ENCODE peak calls at places on chromosomes 4 and X, in six cellular contexts. D is neuronal stem cell, M is heart right ventricle, V is uterus, K is Peyer's patch, E is pancreas. J is an unnamed sample.

GRCh38 chr4:82241534-82241933 is 132.3 kb downstream of the HNRNPD start:
- DNase-seq in D (no peak), E (no peak), K (no peak), V (no peak), M (no peak), J (no peak)

GRCh38 chrX:9611436-9612145 is 146.7 kb downstream of the TBL1X start:
- DNase-seq in K (no peak), V (no peak), M (no peak), D (peak; percentile 44), E (no peak), J (no peak)

GRCh38 chr4:8260656-8261111 is 8.9 kb upstream of the HTRA3 start:
- DNase-seq in K (no peak), M (no peak), D (no peak), E (no peak), V (peak; percentile 67), J (no peak)

GRCh38 chrX:9315086-9315485 is 149.8 kb upstream of the TBL1X start:
- DNase-seq in E (no peak), D (no peak), V (no peak), K (no peak), M (no peak), J (no peak)

GRCh38 chr4:177391953-177392352 is 50.3 kb downstream of the AGA start:
- DNase-seq in D (no peak), K (no peak), E (no peak), M (no peak), V (no peak), J (no peak)

GRCh38 chr4:54281060-54281781 is 52.1 kb downstream of the PDGFRA start:
- DNase-seq in V (peak; percentile 76), K (no peak), E (peak; percentile 79), D (no peak), M (peak; percentile 75), J (peak; percentile 63)

GRCh38 chr4:162921178-162921785 is 245.4 kb downstream of the NAF1 start:
- DNase-seq in V (no peak), K (no peak), D (no peak), E (no peak), M (no peak), J (no peak)

GRCh38 chrX:97482901-97483300 is 599.2 kb downstream of the RPA4 start:
- DNase-seq in E (no peak), D (no peak), M (no peak), K (no peak), V (no peak), J (no peak)

GRCh38 chrX:118644378-118644777 is 83.0 kb upstream of the IL13RA1 start:
- DNase-seq in V (no peak), E (no peak), D (no peak), M (no peak), K (no peak), J (no peak)

GRCh38 chrX:47097018-47097417 is 18.8 kb downstream of the RGN start:
- DNase-seq in K (no peak), V (no peak), E (no peak), D (no peak), M (no peak), J (no peak)

GRCh38 chr4:107561481-107561880 is 158.6 kb downstream of the PAPSS1 start:
- DNase-seq in K (no peak), D (no peak), E (no peak), V (no peak), M (no peak), J (no peak)

GRCh38 chr4:128818442-128818841 is 8.9 kb downstream of the JADE1 start:
- DNase-seq in E (no peak), M (no peak), V (no peak), D (no peak), K (no peak), J (no peak)

GRCh38 chr4:17562157-17562556 is 14.8 kb upstream of the LAP3 start:
- DNase-seq in M (no peak), D (no peak), K (no peak), V (no peak), E (no peak), J (no peak)

GRCh38 chrX:48709522-48710117 is 13.1 kb downstream of the SUV39H1 start:
- DNase-seq in E (no peak), V (no peak), M (no peak), K (no peak), D (no peak), J (no peak)

GRCh38 chr4:76622717-76623116 is 187.7 kb downstream of the SHROOM3 start:
- DNase-seq in M (no peak), K (no peak), V (no peak), D (no peak), E (no peak), J (no peak)
- H3K4me3 ChIP-seq in M (no peak overlapping the region), K (no peak overlapping the region), V (no peak overlapping the region), D (no peak overlapping the region), E (no peak overlapping the region), J (no peak overlapping the region)

DNA sequence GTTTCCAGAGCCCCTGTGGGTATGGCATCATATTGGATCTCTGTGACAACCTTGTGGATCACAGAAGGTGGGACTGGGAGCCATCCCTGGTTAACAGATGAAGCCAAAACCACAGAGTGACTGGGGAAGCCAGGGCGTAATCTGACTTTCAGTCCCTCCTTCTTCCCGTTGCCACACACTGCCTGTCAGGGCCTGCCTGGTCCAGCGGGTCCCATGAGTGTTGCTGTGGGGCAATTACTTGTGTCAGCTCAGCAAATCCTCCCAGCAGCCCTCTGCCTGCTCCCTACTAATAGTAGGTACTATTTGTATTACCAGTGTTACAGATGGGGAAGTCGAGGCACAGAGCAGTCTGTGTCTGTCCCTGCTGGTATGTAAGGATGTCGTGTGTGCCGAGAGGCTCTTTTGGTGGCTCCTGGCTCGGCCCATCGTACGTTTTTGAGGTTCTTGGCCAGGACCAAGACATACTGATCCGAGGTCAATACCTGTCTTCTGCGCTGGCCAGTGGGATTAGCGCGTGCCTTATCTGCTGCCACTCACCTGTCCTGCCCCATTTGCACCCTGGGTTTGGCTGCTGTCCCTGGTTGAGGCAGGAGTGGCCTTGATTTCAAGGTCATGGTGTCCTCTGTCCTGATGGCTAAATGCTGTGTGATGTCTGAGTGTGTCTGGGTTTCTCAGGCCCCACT is 5.7 kb downstream of the NSG1 start:
- DNase-seq in D (no peak), V (no peak), K (no peak), E (no peak), M (no peak), J (no peak)
- H3K27me3 ChIP-seq in D (peaks cover 4% of the 10 kb centered on the region), V (no peaks in the 10 kb centered on the region), K (peaks cover 4% of the 10 kb centered on the region), E (no peaks in the 10 kb centered on the region), M (no peaks in the 10 kb centered on the region), J (peaks cover 31% of the 10 kb centered on the region)

GRCh38 chr4:167883271-167883670 is 209.1 kb upstream of the ANXA10 start:
- DNase-seq in M (no peak), E (no peak), V (no peak), D (no peak), K (no peak), J (no peak)
- H3K27ac ChIP-seq in M (no peak overlapping the region), E (no peak overlapping the region), V (no peak overlapping the region), D (no peak overlapping the region), K (no peak overlapping the region), J (no peak overlapping the region)

GRCh38 chr4:5019274-5019673 is at the start of gene CYTL1:
- DNase-seq in M (no peak), E (no peak), K (no peak), V (no peak), D (no peak), J (no peak)
- H3K4me3 ChIP-seq in M (peak within 1 kb of the TSS; percentile 31), E (no peak within 1 kb of the TSS), K (peak within 1 kb of the TSS; percentile 13), V (no peak within 1 kb of the TSS), D (peak within 1 kb of the TSS; percentile 68), J (peak within 1 kb of the TSS; percentile 31)

DNA sequence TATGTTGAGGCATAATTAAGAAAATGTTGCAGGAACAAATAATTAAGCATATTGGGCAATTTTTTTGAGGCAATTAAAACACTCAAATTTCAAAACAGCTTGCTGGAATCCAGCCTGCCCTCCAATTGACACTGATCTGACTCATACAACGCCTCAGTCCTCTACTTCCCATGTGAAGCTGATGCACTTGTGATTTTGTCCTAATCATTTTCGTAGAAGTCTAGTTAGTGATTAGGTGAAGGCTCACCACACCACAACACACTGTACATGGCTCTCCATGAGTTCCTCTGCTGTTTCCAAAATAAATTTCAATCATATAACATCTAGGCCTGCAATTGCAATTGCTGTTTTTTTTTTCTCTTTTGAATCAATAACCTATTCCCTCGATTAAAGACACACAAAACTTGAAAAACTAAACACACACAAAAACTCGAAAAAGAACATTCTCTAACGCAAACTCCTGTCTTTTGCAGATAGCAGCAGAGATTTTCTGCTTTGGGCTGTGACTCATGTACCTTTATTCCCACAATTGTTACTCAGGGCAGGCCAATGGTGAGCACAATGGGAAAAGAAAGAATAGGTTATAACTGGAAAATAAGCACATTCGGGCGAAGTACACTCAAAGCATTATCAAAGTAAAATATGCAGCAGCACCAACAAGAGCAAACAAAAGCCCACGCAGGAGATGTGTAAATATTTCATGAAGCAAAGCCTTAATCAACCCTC is 1.7 kb downstream of the GPRIN3 start:
- DNase-seq in K (no peak), E (no peak), V (no peak), D (no peak), M (no peak), J (no peak)
- H3K27me3 ChIP-seq in K (no peaks in the 10 kb centered on the region), E (no peaks in the 10 kb centered on the region), V (no peaks in the 10 kb centered on the region), D (peaks cover 16% of the 10 kb centered on the region), M (no peaks in the 10 kb centered on the region), J (no peaks in the 10 kb centered on the region)

GRCh38 chrX:129637217-129638109 is 17.3 kb downstream of the APLN start:
- DNase-seq in E (no peak), V (peak; percentile 69), K (peak; percentile 72), D (peak; percentile 64), M (peak; percentile 72), J (peak; percentile 73)
- H3K27ac ChIP-seq in E (no peak overlapping the region), V (no peak overlapping the region), K (peak overlapping the region; percentile 32), D (no peak overlapping the region), M (no peak overlapping the region), J (no peak overlapping the region)